ENCODE peak calls at places on chromosomes 7 and 10, in six cellular contexts. W is HCT116, K is MM.1S, N is SK-N-SH, S is neural progenitor cell, F is GM23338. L is an unnamed sample. For H3K4me1, the result is how much of the 10 kb centered on the place peaks cover.

GRCh38 chr7:88306590-88307048 is at the start of gene STEAP4:
- DNase-seq in N (no peak), K (no peak), F (peak), S (peak), W (peak), L (peak)

GRCh38 chr10:76244061-76244686 is 812.8 kb downstream of the LRMDA start:
- DNase-seq in K (no peak), F (no peak), W (no peak), S (no peak), N (no peak), L (no peak)

GRCh38 chr10:20879136-20879535 is 18.0 kb downstream of the NEBL start:
- DNase-seq in F (no peak), W (no peak), K (no peak), S (no peak), N (no peak), L (no peak)

GRCh38 chr10:71363936-71364335 is 32.8 kb upstream of the CDH23 start:
- DNase-seq in N (no peak), F (no peak), S (no peak), K (no peak), W (no peak), L (no peak)

GRCh38 chr7:31134246-31135188 is 82.4 kb downstream of the ADCYAP1R1 start:
- DNase-seq in W (peak), K (peak), S (peak), F (peak), N (peak), L (peak)

GRCh38 chr10:2949948-2950354 is 117.4 kb upstream of the PFKP start:
- DNase-seq in S (no peak), F (no peak), N (no peak), W (no peak), K (no peak), L (no peak)

GRCh38 chr7:87851242-87851641 is 24.9 kb downstream of the SLC25A40 start:
- DNase-seq in N (no peak), K (no peak), W (no peak), F (no peak), S (no peak), L (no peak)

GRCh38 chr7:137734221-137734620 is 112.6 kb downstream of the DGKI start:
- DNase-seq in K (no peak), S (no peak), F (no peak), N (no peak), W (no peak), L (peak)

GRCh38 chr10:101021239-101021638 is 9.7 kb downstream of the PDZD7 start:
- DNase-seq in N (no peak), S (no peak), F (no peak), W (no peak), K (no peak), L (no peak)

GRCh38 chr10:131636841-131637724 is 263.7 kb upstream of the PPP2R2D start:
- DNase-seq in S (no peak), K (no peak), N (no peak), W (no peak), F (no peak), L (no peak)

GRCh38 chr7:75966209-75966961 is 28.0 kb downstream of the TMEM120A start:
- DNase-seq in S (no peak), W (no peak), N (peak), K (peak), F (no peak), L (peak)

GRCh38 chr10:105952153-105952552 is 1212.4 kb downstream of the SORCS1 start:
- DNase-seq in K (peak), N (no peak), W (no peak), S (peak), F (peak), L (peak)

GRCh38 chr7:47940482-47941001 is 7.7 kb downstream of the PKD1L1 start:
- DNase-seq in F (no peak), K (no peak), N (no peak), W (no peak), S (no peak), L (peak)

GRCh38 chr10:71767420-71768035 is 5.8 kb downstream of the VSIR start:
- DNase-seq in K (no peak), F (no peak), N (no peak), W (no peak), S (no peak), L (peak)

GRCh38 chr7:1675673-1676549 is 5.8 kb downstream of the ELFN1 start:
- DNase-seq in F (no peak), W (no peak), N (peak), K (no peak), S (no peak), L (peak)

GRCh38 chr7:91869661-91870060 is 10.8 kb downstream of the MTERF1 start:
- DNase-seq in W (no peak), K (no peak), S (no peak), F (peak), N (no peak), L (no peak)

GRCh38 chr7:158973440-158973839 is 117.1 kb downstream of the DYNC2I1 start:
- DNase-seq in F (peak), S (peak), W (peak), K (no peak), N (no peak), L (peak)

GRCh38 chr7:134729895-134730294 is 49.5 kb upstream of the CALD1 start:
- DNase-seq in W (no peak), F (no peak), N (no peak), K (no peak), S (no peak), L (no peak)

GRCh38 chr7:134730359-134730758 is 49.1 kb upstream of the CALD1 start:
- DNase-seq in N (no peak), S (no peak), W (no peak), K (no peak), F (no peak), L (no peak)

GRCh38 chr7:134732739-134733138 is 46.7 kb upstream of the CALD1 start:
- DNase-seq in F (no peak), N (no peak), S (no peak), W (no peak), K (no peak), L (no peak)

GRCh38 chr7:134727711-134728110 is 51.7 kb upstream of the CALD1 start:
- DNase-seq in N (no peak), W (no peak), K (no peak), F (no peak), S (no peak), L (no peak)

GRCh38 chr7:134731616-134732015 is 47.8 kb upstream of the CALD1 start:
- DNase-seq in K (peak), F (no peak), N (no peak), W (no peak), S (no peak), L (no peak)
- TF ChIP-seq EZH2phosphoT487 in K (no peak), F (no peak), N (no peak), W (no peak), S (no peak), L (no peak)

GRCh38 chr10:98316156-98316555 is 48.2 kb upstream of the LOXL4 start:
- DNase-seq in W (no peak), F (no peak), K (no peak), N (no peak), S (no peak), L (no peak)

GRCh38 chr10:98316661-98317060 is 48.7 kb upstream of the LOXL4 start:
- DNase-seq in W (no peak), F (no peak), S (no peak), K (no peak), N (no peak), L (no peak)

GRCh38 chr10:98320476-98321202 is 52.6 kb upstream of the LOXL4 start:
- DNase-seq in N (peak), S (no peak), F (no peak), K (no peak), W (no peak), L (no peak)

GRCh38 chr10:98321203-98321780 is 53.3 kb upstream of the LOXL4 start:
- DNase-seq in S (peak), K (no peak), N (no peak), F (peak), W (no peak), L (no peak)

GRCh38 chr10:98318861-98319260 is 50.9 kb upstream of the LOXL4 start:
- DNase-seq in F (no peak), K (no peak), S (no peak), W (no peak), N (no peak), L (no peak)
- H3K4me1 ChIP-seq in F (under half), K (under half), S (under half), W (under half), N (under half), L (under half)

DNA sequence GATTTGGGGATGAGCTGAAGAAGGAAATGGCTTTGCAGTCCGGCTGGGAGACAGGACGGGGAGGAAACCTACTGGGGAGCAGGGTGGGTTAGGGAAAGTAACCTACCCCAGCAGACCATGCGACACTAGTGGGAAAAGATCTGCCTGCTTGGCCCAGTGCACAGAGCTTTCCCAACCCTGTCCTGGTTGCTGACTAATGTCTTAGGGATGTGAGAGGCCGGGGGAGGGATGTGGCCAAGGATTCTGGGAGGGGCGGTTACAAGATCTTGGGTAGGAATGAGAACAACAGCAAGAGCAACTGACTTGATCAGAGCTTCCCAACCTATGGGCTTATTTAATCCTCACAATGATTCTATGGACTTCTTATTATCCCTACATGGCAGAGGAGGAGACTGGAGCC is 24.0 kb upstream of the EIF5AL1 start:
- DNase-seq in K (no peak), F (no peak), S (no peak), N (no peak), W (peak), L (peak)
- TF ChIP-seq EZH2phosphoT487 in K (no peak), F (no peak), S (no peak), N (no peak), W (no peak), L (no peak)

GRCh38 chr7:12715372-12716133 is 28.1 kb downstream of the ARL4A start:
- DNase-seq in N (no peak), K (no peak), F (peak), W (peak), S (peak), L (peak)

GRCh38 chr7:12716134-12716667 is 28.8 kb downstream of the ARL4A start:
- DNase-seq in N (no peak), S (peak), F (no peak), K (no peak), W (no peak), L (no peak)

GRCh38 chr7:12714436-12714737 is 27.0 kb downstream of the ARL4A start:
- DNase-seq in S (no peak), N (no peak), K (no peak), W (no peak), F (no peak), L (no peak)

GRCh38 chr7:12712236-12712635 is 24.8 kb downstream of the ARL4A start:
- DNase-seq in N (no peak), F (no peak), K (no peak), S (no peak), W (no peak), L (peak)

GRCh38 chr7:12713625-12714435 is 26.4 kb downstream of the ARL4A start:
- DNase-seq in K (no peak), N (no peak), W (no peak), F (no peak), S (no peak), L (no peak)
- H3K4me1 ChIP-seq in K (under half), N (under half), W (under half), F (under half), S (under half), L (under half)

DNA sequence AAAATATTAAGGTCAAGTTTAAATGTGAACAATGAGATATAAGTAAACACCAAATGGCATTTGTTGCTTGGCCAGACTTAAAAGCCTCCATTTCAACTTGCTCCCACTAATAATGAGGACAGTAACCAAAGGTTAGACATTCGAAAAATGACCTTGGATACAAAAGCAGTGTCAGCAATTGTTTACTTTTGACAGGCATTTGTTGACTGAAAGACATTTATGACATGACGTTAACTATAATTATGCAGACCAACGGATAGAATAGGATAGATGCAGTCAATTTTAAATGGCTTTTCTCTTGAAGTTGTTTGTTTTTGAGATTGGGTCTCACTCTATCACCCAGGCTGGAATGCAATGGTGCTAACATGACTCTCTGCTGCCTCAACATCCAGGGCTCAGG is 6.3 kb upstream of the WNT16 start:
- DNase-seq in W (no peak), N (no peak), S (no peak), K (no peak), F (no peak), L (no peak)
- TF ChIP-seq EZH2phosphoT487 in W (no peak), N (no peak), S (no peak), K (no peak), F (no peak), L (no peak)

GRCh38 chr7:44106311-44107065 is 2.3 kb downstream of the AEBP1 start:
- DNase-seq in N (no peak), S (no peak), K (no peak), W (no peak), F (no peak), L (no peak)
- H3K4me1 ChIP-seq in N (under half), S (under half), K (under half), W (under half), F (under half), L (under half)

GRCh38 chr10:103859161-103860141 is 4.1 kb upstream of the SH3PXD2A start:
- DNase-seq in F (peak), S (peak), N (peak), K (peak), W (peak), L (peak)
- TF ChIP-seq EZH2phosphoT487 in F (no peak), S (no peak), N (no peak), K (no peak), W (no peak), L (no peak)

L was measured in hepatocyte.